ENCODE peak calls at places on chromosomes 11 and 22, in five cellular contexts. One of them, this sample, is unnamed.

GRCh38 chr22:20464096-20464614 is 26.5 kb upstream of the SCARF2 start:
- DNase-seq in dorsolateral prefrontal cortex: no peak
- DNase-seq in psoas muscle: no peak
- DNase-seq in Panc1: no peak
- DNase-seq in BJ: no peak
- DNase-seq in this sample: no peak

GRCh38 chr11:111936045-111936400 is 1.1 kb upstream of the DIXDC1 start:
- DNase-seq in dorsolateral prefrontal cortex: no peak
- DNase-seq in psoas muscle: no peak
- DNase-seq in Panc1: no peak
- DNase-seq in BJ: no peak
- DNase-seq in this sample: no peak

GRCh38 chr11:85903811-85904210 is 48.6 kb downstream of the CCDC83 start:
- DNase-seq in dorsolateral prefrontal cortex: no peak
- DNase-seq in psoas muscle: no peak
- DNase-seq in Panc1: no peak
- DNase-seq in BJ: no peak
- DNase-seq in this sample: no peak

GRCh38 chr11:19472679-19473078 is 231.9 kb upstream of the E2F8 start:
- DNase-seq in dorsolateral prefrontal cortex: no peak
- DNase-seq in psoas muscle: no peak
- DNase-seq in Panc1: no peak
- DNase-seq in BJ: no peak
- DNase-seq in this sample: no peak

GRCh38 chr11:81030186-81030585 is 1589.4 kb upstream of the TENM4 start:
- DNase-seq in dorsolateral prefrontal cortex: no peak
- DNase-seq in psoas muscle: no peak
- DNase-seq in Panc1: no peak
- DNase-seq in BJ: no peak
- DNase-seq in this sample: no peak

GRCh38 chr11:134714021-134714656 is 302.1 kb upstream of the B3GAT1 start:
- DNase-seq in dorsolateral prefrontal cortex: no peak
- DNase-seq in psoas muscle: no peak
- DNase-seq in Panc1: no peak
- DNase-seq in BJ: no peak
- DNase-seq in this sample: no peak

GRCh38 chr11:60942970-60943565 is 8.9 kb downstream of the SLC15A3 start:
- DNase-seq in dorsolateral prefrontal cortex: no peak
- DNase-seq in psoas muscle: no peak
- DNase-seq in Panc1: no peak
- DNase-seq in BJ: no peak
- DNase-seq in this sample: no peak

GRCh38 chr22:49964136-49964492 is 3.5 kb downstream of the PIM3 start:
- DNase-seq in dorsolateral prefrontal cortex: no peak
- DNase-seq in psoas muscle: no peak
- DNase-seq in Panc1: no peak
- DNase-seq in BJ: no peak
- DNase-seq in this sample: no peak

GRCh38 chr22:45218974-45219373 is 21.7 kb downstream of the KIAA0930 start:
- DNase-seq in dorsolateral prefrontal cortex: no peak
- DNase-seq in psoas muscle: no peak
- DNase-seq in Panc1: no peak
- DNase-seq in BJ: no peak
- DNase-seq in this sample: no peak

GRCh38 chr11:19777032-19777341 is 64.3 kb downstream of the NAV2 start:
- DNase-seq in dorsolateral prefrontal cortex: no peak
- DNase-seq in psoas muscle: no peak
- DNase-seq in Panc1: no peak
- DNase-seq in BJ: no peak
- DNase-seq in this sample: no peak

GRCh38 chr22:41682033-41682807 is 6.4 kb downstream of the SNU13 start:
- DNase-seq in dorsolateral prefrontal cortex: peak
- DNase-seq in psoas muscle: peak
- DNase-seq in Panc1: no peak
- DNase-seq in BJ: no peak
- DNase-seq in this sample: peak

GRCh38 chr22:24208012-24208749 is 26.9 kb downstream of the SUSD2 start:
- DNase-seq in dorsolateral prefrontal cortex: no peak
- DNase-seq in psoas muscle: no peak
- DNase-seq in Panc1: peak
- DNase-seq in BJ: peak
- DNase-seq in this sample: peak

GRCh38 chr11:64313491-64314145 is 3.7 kb downstream of the TRMT112 start:
- DNase-seq in dorsolateral prefrontal cortex: no peak
- DNase-seq in psoas muscle: peak
- DNase-seq in Panc1: no peak
- DNase-seq in BJ: no peak
- DNase-seq in this sample: no peak

GRCh38 chr11:110710520-110711381 is 1.5 kb downstream of the ARHGAP20 start:
- DNase-seq in dorsolateral prefrontal cortex: no peak
- DNase-seq in psoas muscle: peak
- DNase-seq in Panc1: no peak
- DNase-seq in BJ: no peak
- DNase-seq in this sample: no peak

GRCh38 chr11:6703247-6704063 is 20.3 kb upstream of the MRPL17 start:
- DNase-seq in dorsolateral prefrontal cortex: peak
- DNase-seq in psoas muscle: peak
- DNase-seq in Panc1: no peak
- DNase-seq in BJ: no peak
- DNase-seq in this sample: no peak

GRCh38 chr11:75303544-75304224 is 47.8 kb downstream of the ARRB1 start:
- DNase-seq in dorsolateral prefrontal cortex: peak
- DNase-seq in psoas muscle: no peak
- DNase-seq in Panc1: no peak
- DNase-seq in BJ: no peak
- DNase-seq in this sample: no peak

GRCh38 chr11:75306529-75306928 is 44.9 kb downstream of the ARRB1 start:
- DNase-seq in dorsolateral prefrontal cortex: no peak
- DNase-seq in psoas muscle: no peak
- DNase-seq in Panc1: no peak
- DNase-seq in BJ: no peak
- DNase-seq in this sample: no peak

GRCh38 chr11:75307058-75307457 is 44.4 kb downstream of the ARRB1 start:
- DNase-seq in dorsolateral prefrontal cortex: no peak
- DNase-seq in psoas muscle: no peak
- DNase-seq in Panc1: no peak
- DNase-seq in BJ: no peak
- DNase-seq in this sample: no peak

GRCh38 chr11:75308116-75308515 is 43.3 kb downstream of the ARRB1 start:
- DNase-seq in dorsolateral prefrontal cortex: no peak
- DNase-seq in psoas muscle: peak
- DNase-seq in Panc1: no peak
- DNase-seq in BJ: no peak
- DNase-seq in this sample: no peak

GRCh38 chr11:75305993-75306392 is 45.5 kb downstream of the ARRB1 start:
- DNase-seq in dorsolateral prefrontal cortex: no peak
- DNase-seq in psoas muscle: no peak
- DNase-seq in Panc1: no peak
- DNase-seq in BJ: no peak
- DNase-seq in this sample: no peak
- H3K4me3 ChIP-seq in dorsolateral prefrontal cortex: no peak
- H3K4me3 ChIP-seq in psoas muscle: peak
- H3K4me3 ChIP-seq in Panc1: no peak
- H3K4me3 ChIP-seq in BJ: no peak
- H3K4me3 ChIP-seq in this sample: no peak

DNA sequence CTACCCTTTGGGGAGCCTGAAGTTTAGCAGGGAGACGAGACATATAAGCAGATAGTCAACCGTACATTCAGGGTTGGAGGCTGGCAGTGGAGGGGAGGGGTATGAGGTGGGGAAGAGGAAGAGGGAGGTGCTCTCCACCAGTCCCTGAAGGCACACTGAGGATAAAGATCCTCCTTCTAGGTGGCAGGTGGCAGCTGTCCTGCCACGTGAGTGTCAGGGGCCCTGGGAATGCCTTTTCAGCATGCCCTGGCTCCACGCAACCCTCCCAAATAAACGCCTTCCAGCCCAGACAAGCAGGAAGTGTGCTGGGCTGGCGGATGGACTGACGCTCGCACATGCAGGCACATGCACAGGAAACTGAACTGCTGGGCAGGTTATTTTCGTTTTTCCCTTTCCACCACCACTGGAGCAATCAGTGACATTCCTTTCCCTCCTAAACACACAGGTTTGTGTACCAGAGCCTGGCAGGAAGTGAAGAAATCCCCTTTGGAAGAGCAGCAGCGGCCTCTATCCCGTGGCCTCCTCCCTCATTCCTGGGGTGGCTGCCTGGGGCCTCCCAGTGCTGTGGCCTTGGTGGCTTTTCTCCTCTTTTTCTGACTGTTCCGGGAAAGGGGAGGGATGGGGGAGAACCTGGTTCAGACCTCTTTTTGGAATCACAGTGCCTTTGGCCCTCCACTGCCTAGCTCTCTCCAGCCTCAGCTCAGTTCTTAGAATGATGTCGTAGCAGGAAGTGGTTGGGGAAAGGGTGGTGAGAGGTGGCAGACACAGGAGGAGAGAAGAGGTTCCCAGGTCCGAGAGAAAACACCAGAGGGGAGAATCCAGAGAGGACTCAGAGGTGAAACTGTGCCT is 157.0 kb upstream of the TIMP3 start:
- DNase-seq in dorsolateral prefrontal cortex: no peak
- DNase-seq in psoas muscle: peak
- DNase-seq in Panc1: no peak
- DNase-seq in BJ: no peak
- DNase-seq in this sample: no peak
- H3K4me3 ChIP-seq in dorsolateral prefrontal cortex: no peak
- H3K4me3 ChIP-seq in psoas muscle: no peak
- H3K4me3 ChIP-seq in Panc1: no peak
- H3K4me3 ChIP-seq in BJ: no peak
- H3K4me3 ChIP-seq in this sample: no peak

GRCh38 chr11:76667271-76667818 is 3.2 kb downstream of the LRRC32 start:
- DNase-seq in dorsolateral prefrontal cortex: no peak
- DNase-seq in psoas muscle: no peak
- DNase-seq in Panc1: no peak
- DNase-seq in BJ: no peak
- DNase-seq in this sample: no peak
- H3K4me3 ChIP-seq in dorsolateral prefrontal cortex: no peak
- H3K4me3 ChIP-seq in psoas muscle: peak
- H3K4me3 ChIP-seq in Panc1: no peak
- H3K4me3 ChIP-seq in BJ: no peak
- H3K4me3 ChIP-seq in this sample: no peak

DNA sequence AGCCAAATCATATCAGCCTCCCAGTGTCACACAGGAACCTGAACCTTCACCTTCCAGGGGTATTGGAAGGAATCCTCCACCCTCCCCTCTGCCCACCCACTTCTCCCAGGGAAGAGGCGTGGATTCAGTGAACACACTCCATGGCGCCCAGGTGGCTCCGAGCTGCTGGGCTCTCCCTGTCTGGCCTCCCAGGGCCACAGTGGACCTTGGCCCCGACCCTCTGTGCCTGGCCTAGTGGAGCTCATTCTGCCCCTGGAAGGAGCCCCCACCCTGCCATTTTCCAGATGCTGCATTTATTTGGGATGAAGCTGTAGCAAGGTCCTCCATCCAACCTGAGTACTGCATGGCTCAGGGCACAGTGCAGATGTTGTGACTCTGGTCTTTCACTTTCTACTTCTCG is 1340.1 kb downstream of the TBC1D22A start:
- DNase-seq in dorsolateral prefrontal cortex: no peak
- DNase-seq in psoas muscle: no peak
- DNase-seq in Panc1: no peak
- DNase-seq in BJ: no peak
- DNase-seq in this sample: no peak
- H3K4me3 ChIP-seq in dorsolateral prefrontal cortex: no peak
- H3K4me3 ChIP-seq in psoas muscle: no peak
- H3K4me3 ChIP-seq in Panc1: no peak
- H3K4me3 ChIP-seq in BJ: no peak
- H3K4me3 ChIP-seq in this sample: no peak